ENCODE peak calls at places on chromosomes 11 and 22, in five cellular contexts. N, U, W, P and O are unnamed samples.

GRCh38 chr11:107857550-107858216 is 904 bp downstream of the SLC35F2 start:
- DNase-seq in U (peak; percentile 65), W (peak; percentile 26), N (no peak), P (no peak), O (no peak)

GRCh38 chr11:27118371-27118770 is 77.8 kb downstream of the BBOX1 start:
- DNase-seq in U (no peak), P (no peak), N (no peak), W (no peak), O (no peak)

GRCh38 chr11:128503231-128503991 is 83.9 kb downstream of the ETS1 start:
- DNase-seq in W (peak; percentile 92), N (peak; percentile 84), U (peak; percentile 66), P (no peak), O (no peak)

GRCh38 chr11:73205666-73206343 is 12.3 kb upstream of the P2RY2 start:
- DNase-seq in W (no peak), N (no peak), P (no peak), U (no peak), O (no peak)

GRCh38 chr11:35954205-35954604 is 10.3 kb downstream of the LDLRAD3 start:
- DNase-seq in U (no peak), W (no peak), P (no peak), N (no peak), O (no peak)

GRCh38 chr11:69339041-69339733 is 45.2 kb downstream of the MYEOV start:
- DNase-seq in P (peak; percentile 6), W (no peak), U (no peak), N (no peak), O (no peak)

GRCh38 chr11:15657264-15657663 is 542.5 kb downstream of the INSC start:
- DNase-seq in N (no peak), U (no peak), P (no peak), W (no peak), O (no peak)

GRCh38 chr22:26394787-26395186 is 34.3 kb upstream of the ASPHD2 start:
- DNase-seq in W (no peak), P (no peak), N (no peak), U (no peak), O (peak; percentile 57)

GRCh38 chr22:28915969-28916368 is 32.6 kb downstream of the ZNRF3 start:
- DNase-seq in U (no peak), N (no peak), W (no peak), P (no peak), O (no peak)

GRCh38 chr11:45641961-45642360 is 23.5 kb downstream of the CHST1 start:
- DNase-seq in U (no peak), N (no peak), P (no peak), W (no peak), O (no peak)

GRCh38 chr11:746289-747175 is 732 bp upstream of the TALDO1 start:
- DNase-seq in W (no peak), P (no peak), N (peak; percentile 67), U (peak; percentile 65), O (peak; percentile 36)

GRCh38 chr11:110565344-110565684 is 135.6 kb downstream of the FDX1 start:
- DNase-seq in N (no peak), U (peak; percentile 97), W (no peak), P (no peak), O (no peak)

GRCh38 chr22:43923631-43924548 is at the start of gene PNPLA3:
- DNase-seq in W (peak; percentile 80), U (peak; percentile 96), P (peak; percentile 83), N (peak; percentile 75), O (peak; percentile 91)

GRCh38 chr11:113378013-113378412 is 9.6 kb upstream of the ANKK1 start:
- DNase-seq in P (no peak), U (peak; percentile 63), N (no peak), W (peak; percentile 35), O (peak; percentile 57)

GRCh38 chr11:70552441-70553150 is 154.3 kb downstream of the CTTN start:
- DNase-seq in P (no peak), N (no peak), W (no peak), U (no peak), O (no peak)

GRCh38 chr11:21817677-21818076 is 375.2 kb upstream of the ANO5 start:
- DNase-seq in N (no peak), U (no peak), P (no peak), W (no peak), O (no peak)

GRCh38 chr11:44826922-44827643 is 100.3 kb downstream of the TSPAN18 start:
- DNase-seq in P (no peak), W (no peak), N (no peak), U (no peak), O (no peak)